ENCODE peak calls at places on chromosome 19, in seven cellular contexts. U is HFF-Myc, O is adrenal gland, J is PC-3, Z is gastrocnemius medialis, R is AG09309, C is psoas muscle. Q is an unnamed sample.

GRCh38 chr19:41706741-41707501 is 1.5 kb upstream of the CEACAM5 start:
- DNase-seq in U (no peak), O (no peak), J (peak; percentile 71), Z (no peak), R (no peak), C (peak; percentile 59), Q (no peak)

GRCh38 chr19:56712609-56713008 is 41.1 kb upstream of the ZNF835 start:
- DNase-seq in U (no peak), O (no peak), J (no peak), Z (no peak), R (no peak), C (no peak), Q (no peak)

GRCh38 chr19:45417151-45417550 is 6.6 kb downstream of the ERCC1 start:
- DNase-seq in U (no peak), O (no peak), J (no peak), Z (no peak), R (no peak), C (no peak), Q (no peak)

GRCh38 chr19:18771328-18772242 is 19.5 kb downstream of the COMP start:
- DNase-seq in U (no peak), O (no peak), J (peak; percentile 23), Z (no peak), R (no peak), C (no peak), Q (no peak)

GRCh38 chr19:43662487-43662886 is 7.5 kb downstream of the PLAUR start:
- DNase-seq in U (no peak), O (no peak), J (peak; percentile 16), Z (no peak), R (no peak), C (no peak), Q (no peak)

GRCh38 chr19:39246951-39247669 is 1.5 kb downstream of the IFNL4 start:
- DNase-seq in U (no peak), O (no peak), J (no peak), Z (no peak), R (no peak), C (no peak), Q (no peak)

GRCh38 chr19:18608805-18609716 is 2.5 kb upstream of the CRLF1 start:
- DNase-seq in U (no peak), O (no peak), J (no peak), Z (no peak), R (no peak), C (no peak), Q (no peak)

GRCh38 chr19:991174-991931 is 7.2 kb downstream of the WDR18 start:
- DNase-seq in U (no peak), O (peak; percentile 71), J (peak; percentile 6), Z (peak; percentile 44), R (no peak), C (peak; percentile 87), Q (peak; percentile 17)

GRCh38 chr19:18278521-18279265 is 2.7 kb downstream of the JUND start:
- DNase-seq in U (no peak), O (no peak), J (no peak), Z (no peak), R (no peak), C (no peak), Q (no peak)

GRCh38 chr19:33905937-33906577 is 109.4 kb downstream of the KCTD15 start:
- DNase-seq in U (no peak), O (peak; percentile 39), J (peak; percentile 57), Z (no peak), R (no peak), C (peak; percentile 73), Q (no peak)

GRCh38 chr19:2485428-2485827 is 9.5 kb downstream of the GADD45B start:
- DNase-seq in U (no peak), O (no peak), J (no peak), Z (no peak), R (no peak), C (no peak), Q (no peak)
- H3K4me3 ChIP-seq in U (no peak overlapping the region), O (no peak overlapping the region), J (no peak overlapping the region), Z (no peak overlapping the region), R (no peak overlapping the region), C (no peak overlapping the region), Q (no peak overlapping the region)

DNA sequence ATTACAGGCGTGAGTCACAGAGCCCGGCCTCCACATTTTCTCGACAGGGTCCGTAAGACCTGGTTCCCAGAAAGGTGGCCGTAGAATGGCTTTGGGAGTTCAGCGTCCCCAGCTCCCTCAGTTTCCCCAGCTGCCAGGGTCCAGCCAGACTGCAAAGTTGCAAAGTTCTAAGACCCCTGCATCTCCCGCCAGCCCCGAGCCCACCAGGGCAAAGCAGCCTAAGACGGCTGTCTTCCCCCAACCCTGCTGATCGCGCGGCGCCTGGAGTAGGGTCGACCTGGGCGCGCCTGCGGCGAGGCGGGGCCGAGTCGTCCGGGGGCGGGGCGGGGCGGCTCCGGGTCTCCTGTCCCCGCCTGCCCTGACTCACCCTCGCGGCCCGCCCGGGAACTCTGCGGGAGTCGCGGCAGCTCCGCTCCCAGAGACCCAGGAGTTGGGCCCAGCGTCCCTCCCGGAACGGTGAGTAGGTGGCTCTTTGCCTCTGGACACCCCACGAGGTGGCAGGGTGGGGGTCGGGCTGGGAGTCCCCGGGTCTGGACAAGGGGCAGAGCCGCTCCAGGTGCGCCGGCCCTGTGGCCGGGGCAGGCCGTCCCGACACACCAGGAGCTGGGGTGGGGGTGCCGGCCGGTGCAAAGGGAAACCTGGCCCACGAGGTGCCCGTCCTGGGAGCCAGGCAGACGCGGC is at the start of gene LRRC8E:
- DNase-seq in U (no peak), O (peak; percentile 68), J (peak; percentile 87), Z (no peak), R (no peak), C (no peak), Q (no peak)
- H3K4me3 ChIP-seq in U (peak within 1 kb of the TSS; percentile 61), O (peak within 1 kb of the TSS; percentile 74), J (peak within 1 kb of the TSS; percentile 90), Z (no peak within 1 kb of the TSS), R (peak within 1 kb of the TSS; percentile 95), C (peak within 1 kb of the TSS; percentile 22), Q (peak within 1 kb of the TSS; percentile 64)

DNA sequence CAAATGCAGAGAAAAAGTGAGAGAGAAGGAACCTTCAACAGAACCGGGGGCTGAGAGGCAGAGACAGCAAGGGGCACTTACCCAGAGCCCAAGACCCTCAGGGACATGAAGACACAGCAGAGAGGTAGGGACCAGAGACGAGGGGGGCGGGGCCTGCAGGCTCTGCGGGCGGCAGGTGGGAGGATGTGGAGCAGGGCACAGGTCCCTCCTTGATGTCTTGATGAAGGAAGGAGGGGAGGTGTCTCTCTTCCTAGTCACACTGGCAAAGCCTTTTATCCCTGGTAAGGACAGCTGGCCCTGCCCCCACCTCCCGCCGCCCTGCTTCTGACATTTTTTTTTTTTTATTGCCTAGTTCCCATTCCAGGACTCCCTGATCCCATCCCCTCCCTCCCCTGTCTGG is at the start of gene KLK14:
- DNase-seq in U (no peak), O (no peak), J (no peak), Z (no peak), R (no peak), C (no peak), Q (no peak)
- H3K4me3 ChIP-seq in U (no peak within 1 kb of the TSS), O (no peak within 1 kb of the TSS), J (no peak within 1 kb of the TSS), Z (no peak within 1 kb of the TSS), R (no peak within 1 kb of the TSS), C (no peak within 1 kb of the TSS), Q (no peak within 1 kb of the TSS)

GRCh38 chr19:48950830-48951519 is 3.7 kb upstream of the BAX start:
- DNase-seq in U (no peak), O (no peak), J (peak; percentile 14), Z (no peak), R (no peak), C (no peak), Q (no peak)
- H3K4me3 ChIP-seq in U (no peak overlapping the region), O (no peak overlapping the region), J (no peak overlapping the region), Z (no peak overlapping the region), R (no peak overlapping the region), C (no peak overlapping the region), Q (no peak overlapping the region)

GRCh38 chr19:7520131-7521051 is 2.0 kb upstream of the MCOLN1 start:
- DNase-seq in U (no peak), O (peak; percentile 76), J (no peak), Z (no peak), R (no peak), C (no peak), Q (no peak)
- H3K4me3 ChIP-seq in U (no peak overlapping the region), O (no peak overlapping the region), J (no peak overlapping the region), Z (no peak overlapping the region), R (no peak overlapping the region), C (no peak overlapping the region), Q (no peak overlapping the region)

GRCh38 chr19:10517760-10518443 is 655 bp upstream of the S1PR5 start:
- DNase-seq in U (no peak), O (no peak), J (peak; percentile 41), Z (no peak), R (no peak), C (no peak), Q (no peak)
- H3K4me3 ChIP-seq in U (no peak overlapping the region), O (peak overlapping the region; percentile 45), J (peak overlapping the region; percentile 68), Z (no peak overlapping the region), R (peak overlapping the region; percentile 41), C (peak overlapping the region; percentile 52), Q (peak overlapping the region; percentile 48)

Q was measured in skeletal muscle cell.